ENCODE peak calls at places on chromosomes 11 and 22, in ten cellular contexts. A is MM.1S, Z is GM23338, N is HepG2, V is PC-3, J is GM12878, T is H9, P is mammary epithelial cell, X is OCI-LY7, W is hepatocyte. L is an unnamed sample. For H4K20me1, the result is how much of the 10 kb centered on the place peaks cover.

GRCh38 chr11:77697865-77698264 is 60.3 kb upstream of the CLNS1A start:
- DNase-seq in A (no peak), Z (no peak), N (no peak), V (no peak), J (no peak), T (no peak), P (no peak), X (no peak), W (no peak), L (no peak)

GRCh38 chr11:87740513-87740912 is 434.7 kb downstream of the RAB38 start:
- DNase-seq in A (no peak), Z (no peak), N (no peak), V (no peak), J (no peak), T (no peak), P (no peak), X (no peak), W (no peak), L (no peak)

GRCh38 chr11:44316388-44317240 is 6.7 kb upstream of the ALX4 start:
- DNase-seq in A (no peak), Z (peak), N (no peak), V (no peak), J (no peak), T (no peak), P (no peak), X (no peak), W (no peak), L (no peak)

GRCh38 chr11:131889760-131890620 is 519.6 kb downstream of the NTM start:
- DNase-seq in A (no peak), Z (peak), N (no peak), V (no peak), J (no peak), T (no peak), P (no peak), X (no peak), W (no peak), L (peak)

GRCh38 chr11:13939952-13940610 is 22.4 kb upstream of the SPON1 start:
- DNase-seq in A (no peak), Z (no peak), N (no peak), V (peak), J (no peak), T (no peak), P (peak), X (no peak), W (no peak), L (no peak)

GRCh38 chr11:13207665-13208594 is 69.7 kb upstream of the BMAL1 start:
- DNase-seq in A (peak), Z (peak), N (peak), V (peak), J (no peak), T (peak), P (peak), X (no peak), W (peak), L (peak)

GRCh38 chr11:69700278-69701140 is 3.3 kb downstream of the FGF19 start:
- DNase-seq in A (no peak), Z (peak), N (peak), V (peak), J (no peak), T (peak), P (no peak), X (no peak), W (peak), L (peak)

GRCh38 chr11:75174781-75175370 is 24.0 kb downstream of the SLCO2B1 start:
- DNase-seq in A (no peak), Z (no peak), N (no peak), V (no peak), J (no peak), T (no peak), P (no peak), X (peak), W (no peak), L (peak)

GRCh38 chr11:45209480-45209879 is 63.0 kb downstream of the PRDM11 start:
- DNase-seq in A (no peak), Z (peak), N (no peak), V (no peak), J (no peak), T (no peak), P (no peak), X (no peak), W (no peak), L (no peak)

GRCh38 chr22:19957445-19957844 is 15.8 kb upstream of the TXNRD2 start:
- DNase-seq in A (no peak), Z (no peak), N (no peak), V (no peak), J (no peak), T (no peak), P (no peak), X (no peak), W (no peak), L (no peak)

GRCh38 chr11:105202422-105202821 is 62.9 kb upstream of the CARD18 start:
- DNase-seq in A (no peak), Z (no peak), N (peak), V (no peak), J (no peak), T (no peak), P (no peak), X (no peak), W (no peak), L (no peak)

GRCh38 chr11:133753150-133753549 is 92.2 kb downstream of the SPATA19 start:
- DNase-seq in A (no peak), Z (no peak), N (no peak), V (no peak), J (no peak), T (no peak), P (no peak), X (no peak), W (no peak), L (no peak)

GRCh38 chr22:29081499-29082236 is 8.8 kb downstream of the KREMEN1 start:
- DNase-seq in A (no peak), Z (no peak), N (no peak), V (no peak), J (no peak), T (no peak), P (no peak), X (no peak), W (no peak), L (no peak)

GRCh38 chr11:75014129-75014528 is 25.4 kb downstream of the NEU3 start:
- DNase-seq in A (no peak), Z (no peak), N (no peak), V (peak), J (no peak), T (no peak), P (peak), X (no peak), W (peak), L (peak)

GRCh38 chr11:58592760-58593472 is 14.1 kb downstream of the ZFP91 start:
- DNase-seq in A (peak), Z (no peak), N (no peak), V (peak), J (no peak), T (no peak), P (peak), X (no peak), W (peak), L (no peak)

GRCh38 chr11:69546735-69547370 is 65.4 kb downstream of the LINC01488 start:
- DNase-seq in A (peak), Z (no peak), N (no peak), V (no peak), J (peak), T (no peak), P (no peak), X (no peak), W (no peak), L (no peak)

GRCh38 chr11:72544589-72544988 is 110.3 kb upstream of the CLPB start:
- DNase-seq in A (no peak), Z (no peak), N (no peak), V (no peak), J (no peak), T (no peak), P (no peak), X (no peak), W (no peak), L (no peak)

GRCh38 chr11:36360833-36361232 is 64.7 kb downstream of the PRR5L start:
- DNase-seq in A (no peak), Z (no peak), N (no peak), V (no peak), J (no peak), T (no peak), P (no peak), X (peak), W (no peak), L (no peak)

GRCh38 chr22:31337178-31337577 is 9.0 kb downstream of the PATZ1 start:
- DNase-seq in A (no peak), Z (no peak), N (no peak), V (peak), J (no peak), T (no peak), P (peak), X (no peak), W (peak), L (no peak)

GRCh38 chr11:58577441-58578135 is 1.3 kb upstream of the ZFP91 start:
- DNase-seq in A (peak), Z (no peak), N (peak), V (peak), J (peak), T (no peak), P (peak), X (peak), W (peak), L (peak)

GRCh38 chr22:38735126-38735464 is 20.7 kb downstream of the SUN2 start:
- DNase-seq in A (no peak), Z (no peak), N (no peak), V (no peak), J (no peak), T (no peak), P (no peak), X (no peak), W (no peak), L (no peak)
- H4K20me1 ChIP-seq in A (under half), Z (under half), N (under half), V (under half), J (under half), T (under half), P (under half), X (under half), W (under half), L (under half)

GRCh38 chr11:48011125-48012050 is 31.0 kb downstream of the PTPRJ start:
- DNase-seq in A (no peak), Z (no peak), N (no peak), V (no peak), J (no peak), T (no peak), P (no peak), X (no peak), W (no peak), L (no peak)
- H4K20me1 ChIP-seq in A (under half), Z (under half), N (under half), V (under half), J (under half), T (under half), P (under half), X (under half), W (under half), L (under half)

DNA sequence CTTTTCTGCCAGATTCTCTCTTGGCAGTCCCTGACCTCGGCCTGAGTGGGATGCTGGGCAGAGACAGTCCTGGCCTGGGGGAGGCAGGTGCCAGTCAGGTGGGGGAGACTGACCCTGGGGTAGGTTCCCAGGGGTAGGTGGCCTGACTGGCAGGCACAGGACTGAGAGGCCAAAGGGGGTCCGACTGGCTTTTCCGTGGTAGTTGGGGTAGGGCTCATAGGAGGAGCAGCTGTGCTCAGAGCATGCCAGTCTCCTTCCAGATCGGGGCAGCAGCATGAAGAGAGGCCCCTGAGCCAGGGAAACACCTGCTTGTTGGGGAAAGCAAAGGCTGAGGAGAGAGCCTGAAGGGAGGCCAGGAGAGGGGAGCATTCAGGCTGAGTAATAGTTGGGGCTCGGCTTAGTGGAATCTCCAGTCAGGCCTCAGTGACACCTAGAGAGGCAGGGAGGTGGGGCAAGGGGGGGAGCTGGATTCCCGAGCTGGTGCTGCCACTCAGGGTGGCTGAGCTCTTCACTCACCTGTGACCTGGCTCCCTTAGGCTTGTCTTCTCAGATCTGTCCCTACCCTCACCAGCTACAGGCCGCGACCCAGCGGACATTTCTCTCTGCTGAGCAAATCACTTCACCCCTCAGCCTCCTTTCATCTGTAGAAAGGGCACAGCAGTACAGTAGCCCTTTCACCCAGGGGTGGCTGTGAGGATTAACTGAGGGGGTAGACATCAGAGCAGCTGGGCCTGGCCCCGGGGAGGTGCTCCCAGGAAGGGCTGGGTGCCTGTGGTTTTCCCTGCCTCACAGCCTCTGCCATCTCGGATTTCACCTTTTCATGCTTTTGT is 26.2 kb downstream of the MCM5 start:
- DNase-seq in A (no peak), Z (peak), N (no peak), V (peak), J (no peak), T (peak), P (no peak), X (no peak), W (peak), L (peak)
- H4K20me1 ChIP-seq in A (under half), Z (under half), N (under half), V (under half), J (under half), T (under half), P (under half), X (under half), W (under half), L (under half)

GRCh38 chr11:63569570-63569969 is 6.4 kb upstream of the PLAAT2 start:
- DNase-seq in A (no peak), Z (no peak), N (no peak), V (no peak), J (no peak), T (peak), P (no peak), X (no peak), W (no peak), L (no peak)
- H4K20me1 ChIP-seq in A (under half), Z (under half), N (under half), V (under half), J (under half), T (under half), P (under half), X (under half), W (under half), L (under half)

DNA sequence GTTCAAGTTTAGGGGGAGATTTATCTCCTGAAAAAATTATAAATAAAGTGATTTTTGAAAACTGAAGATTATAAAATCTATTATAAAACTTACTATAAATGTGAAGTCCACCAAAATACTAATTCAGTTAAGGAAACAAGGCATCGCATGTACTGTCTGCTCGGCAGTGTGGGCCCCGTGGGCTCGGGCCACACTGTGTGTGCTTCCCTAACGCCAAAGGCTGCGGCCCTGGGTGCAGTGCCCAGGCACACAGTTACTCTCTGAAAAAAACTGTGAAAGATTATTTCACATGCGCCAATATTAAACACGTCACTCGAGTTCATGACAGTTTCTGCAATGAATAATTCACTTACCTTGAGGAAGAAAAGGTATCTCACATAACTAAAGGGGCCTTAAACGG is 39.8 kb downstream of the BRD1 start:
- DNase-seq in A (no peak), Z (no peak), N (no peak), V (no peak), J (no peak), T (no peak), P (no peak), X (no peak), W (no peak), L (no peak)
- H4K20me1 ChIP-seq in A (under half), Z (under half), N (under half), V (under half), J (under half), T (under half), P (under half), X (under half), W (half or more), L (under half)

GRCh38 chr22:21832291-21833290 is 34.9 kb downstream of the MAPK1 start:
- DNase-seq in A (no peak), Z (peak), N (no peak), V (no peak), J (no peak), T (no peak), P (peak), X (peak), W (peak), L (no peak)
- H4K20me1 ChIP-seq in A (under half), Z (under half), N (half or more), V (under half), J (under half), T (under half), P (under half), X (under half), W (half or more), L (under half)

GRCh38 chr22:40056163-40056958 is 61.6 kb downstream of the FAM83F start:
- DNase-seq in A (no peak), Z (no peak), N (no peak), V (no peak), J (no peak), T (no peak), P (no peak), X (no peak), W (no peak), L (no peak)

GRCh38 chr22:40051322-40051721 is 56.6 kb downstream of the FAM83F start:
- DNase-seq in A (peak), Z (no peak), N (no peak), V (no peak), J (no peak), T (no peak), P (no peak), X (peak), W (no peak), L (no peak)

GRCh38 chr22:40055143-40055926 is 60.6 kb downstream of the FAM83F start:
- DNase-seq in A (peak), Z (no peak), N (no peak), V (no peak), J (peak), T (no peak), P (peak), X (peak), W (no peak), L (no peak)

GRCh38 chr22:40054486-40054885 is 59.7 kb downstream of the FAM83F start:
- DNase-seq in A (no peak), Z (no peak), N (no peak), V (no peak), J (no peak), T (no peak), P (no peak), X (no peak), W (no peak), L (no peak)

GRCh38 chr22:40053460-40053859 is 58.7 kb downstream of the FAM83F start:
- DNase-seq in A (no peak), Z (no peak), N (no peak), V (no peak), J (no peak), T (no peak), P (no peak), X (no peak), W (no peak), L (no peak)
- H4K20me1 ChIP-seq in A (under half), Z (under half), N (under half), V (under half), J (under half), T (under half), P (under half), X (under half), W (half or more), L (under half)

GRCh38 chr11:129655247-129655832 is 160.3 kb upstream of the TMEM45B start:
- DNase-seq in A (no peak), Z (no peak), N (no peak), V (no peak), J (no peak), T (no peak), P (no peak), X (no peak), W (no peak), L (no peak)

GRCh38 chr11:129652828-129653227 is 162.8 kb upstream of the TMEM45B start:
- DNase-seq in A (no peak), Z (no peak), N (no peak), V (peak), J (no peak), T (no peak), P (peak), X (no peak), W (no peak), L (peak)

GRCh38 chr11:129658558-129658882 is 157.1 kb upstream of the TMEM45B start:
- DNase-seq in A (no peak), Z (peak), N (no peak), V (no peak), J (no peak), T (peak), P (no peak), X (no peak), W (no peak), L (no peak)

GRCh38 chr11:129657866-129658557 is 157.6 kb upstream of the TMEM45B start:
- DNase-seq in A (no peak), Z (no peak), N (no peak), V (no peak), J (no peak), T (no peak), P (no peak), X (no peak), W (no peak), L (no peak)
- H4K20me1 ChIP-seq in A (under half), Z (under half), N (under half), V (under half), J (under half), T (under half), P (under half), X (under half), W (under half), L (under half)

DNA sequence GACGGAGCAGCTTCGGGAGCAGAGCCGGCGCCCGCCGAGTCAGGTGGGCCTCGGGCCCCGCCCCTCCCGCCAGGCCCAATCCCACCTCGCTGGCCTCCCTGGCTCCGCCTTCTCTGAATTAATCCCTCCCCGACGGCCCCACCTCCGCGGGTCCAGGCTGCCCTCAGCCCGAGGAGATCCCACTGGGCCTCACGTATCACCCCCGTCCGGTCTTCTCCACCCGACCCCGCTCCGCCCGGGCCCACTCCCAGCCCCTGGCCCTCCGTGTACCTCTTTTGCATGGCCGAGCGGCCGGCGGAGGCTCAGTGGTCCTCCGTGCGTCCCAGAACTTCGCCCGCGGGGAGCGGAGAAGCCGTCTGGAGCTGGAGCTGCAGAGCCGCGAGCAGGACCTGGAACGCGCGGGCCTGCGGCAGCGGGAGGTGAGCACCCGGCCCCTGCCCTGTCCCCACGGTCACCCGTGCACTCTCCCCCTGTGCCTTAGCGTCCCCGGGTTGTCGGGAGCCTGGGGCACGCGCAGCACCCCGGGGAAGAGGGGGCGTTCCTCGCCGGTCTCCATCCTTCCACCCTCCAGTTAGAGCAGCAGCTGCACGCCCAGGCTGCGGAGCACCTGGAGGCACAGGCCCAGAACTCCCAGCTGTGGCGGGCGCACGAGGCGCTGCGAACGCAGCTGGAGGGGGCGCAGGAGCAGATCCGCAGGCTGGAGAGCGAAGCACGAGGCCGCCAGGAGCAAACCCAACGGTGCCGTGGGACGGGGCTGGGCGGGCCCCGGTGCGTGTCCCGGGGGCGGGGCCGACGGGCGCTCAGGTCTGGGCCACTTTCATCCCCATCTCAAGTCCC is 2.2 kb upstream of the CD151 start:
- DNase-seq in A (peak), Z (peak), N (peak), V (no peak), J (no peak), T (peak), P (peak), X (peak), W (peak), L (peak)
- H4K20me1 ChIP-seq in A (under half), Z (under half), N (under half), V (under half), J (under half), T (under half), P (under half), X (under half), W (under half), L (under half)